ENCODE peak calls at places on chromosome 6, in ten cellular contexts. G is GM23248, K is foreskin keratinocyte, S is prostate gland, Y is heart right ventricle, N is aorta, H is endodermal cell, J is heart left ventricle, D is tibial nerve, U is H9. I is an unnamed sample. For H3K27me3, the result is how much of the 10 kb centered on the place peaks cover.

GRCh38 chr6:130760006-130760405 is 67.2 kb upstream of the SMLR1 start:
- DNase-seq in G (peak), K (peak), S (no peak), Y (no peak), N (no peak), H (peak), J (no peak), D (no peak), U (peak), I (no peak)

GRCh38 chr6:7323074-7323473 is 10.1 kb upstream of the SSR1 start:
- DNase-seq in G (no peak), K (no peak), S (no peak), Y (no peak), N (no peak), H (no peak), J (no peak), D (no peak), U (no peak), I (no peak)

GRCh38 chr6:25112207-25112874 is 166.8 kb upstream of the CARMIL1 start:
- DNase-seq in G (no peak), K (peak), S (peak), Y (no peak), N (no peak), H (no peak), J (no peak), D (no peak), U (no peak), I (no peak)

GRCh38 chr6:4210619-4211419 is 75.4 kb upstream of the ECI2 start:
- DNase-seq in G (peak), K (peak), S (peak), Y (peak), N (peak), H (peak), J (peak), D (peak), U (peak), I (peak)

GRCh38 chr6:108622601-108623335 is 62.1 kb downstream of the FOXO3 start:
- DNase-seq in G (peak), K (peak), S (no peak), Y (no peak), N (peak), H (no peak), J (peak), D (no peak), U (no peak), I (peak)

GRCh38 chr6:139029470-139030210 is 1.1 kb downstream of the ABRACL start:
- DNase-seq in G (peak), K (peak), S (peak), Y (peak), N (peak), H (peak), J (peak), D (peak), U (peak), I (peak)

GRCh38 chr6:85464722-85465150 is 14.9 kb downstream of the NT5E start:
- DNase-seq in G (peak), K (peak), S (no peak), Y (no peak), N (peak), H (peak), J (no peak), D (no peak), U (no peak), I (no peak)

GRCh38 chr6:157034433-157035230 is 257.5 kb downstream of the ARID1B start:
- DNase-seq in G (peak), K (no peak), S (no peak), Y (no peak), N (no peak), H (no peak), J (no peak), D (no peak), U (no peak), I (no peak)

GRCh38 chr6:110446405-110446804 is 30.0 kb downstream of the SLC22A16 start:
- DNase-seq in G (no peak), K (peak), S (no peak), Y (no peak), N (no peak), H (no peak), J (no peak), D (no peak), U (no peak), I (no peak)

GRCh38 chr6:165767228-165767627 is 104.2 kb upstream of the PDE10A start:
- DNase-seq in G (no peak), K (no peak), S (no peak), Y (no peak), N (no peak), H (no peak), J (no peak), D (no peak), U (no peak), I (no peak)

GRCh38 chr6:3916211-3916610 is 67.0 kb downstream of the FAM50B start:
- DNase-seq in G (no peak), K (no peak), S (no peak), Y (no peak), N (no peak), H (no peak), J (no peak), D (no peak), U (no peak), I (no peak)

GRCh38 chr6:17863971-17864754 is 123.3 kb downstream of the KIF13A start:
- DNase-seq in G (peak), K (peak), S (peak), Y (peak), N (peak), H (no peak), J (peak), D (no peak), U (no peak), I (no peak)

GRCh38 chr6:122428781-122429180 is 29.3 kb downstream of the HSF2 start:
- DNase-seq in G (no peak), K (no peak), S (no peak), Y (no peak), N (no peak), H (no peak), J (no peak), D (no peak), U (no peak), I (no peak)

GRCh38 chr6:163731215-163732013 is 316.9 kb downstream of the QKI start:
- DNase-seq in G (no peak), K (no peak), S (no peak), Y (no peak), N (no peak), H (no peak), J (no peak), D (no peak), U (no peak), I (no peak)

GRCh38 chr6:30113843-30114242 is 953 bp upstream of the TRIM31 start:
- DNase-seq in G (no peak), K (no peak), S (no peak), Y (no peak), N (no peak), H (no peak), J (no peak), D (no peak), U (no peak), I (no peak)

GRCh38 chr6:5617179-5617578 is 355.9 kb downstream of the FARS2 start:
- DNase-seq in G (no peak), K (no peak), S (no peak), Y (no peak), N (no peak), H (no peak), J (no peak), D (no peak), U (no peak), I (no peak)

GRCh38 chr6:157054531-157054979 is 268.8 kb downstream of the TMEM242 start:
- DNase-seq in G (no peak), K (no peak), S (no peak), Y (no peak), N (no peak), H (no peak), J (no peak), D (no peak), U (no peak), I (no peak)

GRCh38 chr6:140050232-140050995 is 676.0 kb upstream of the CITED2 start:
- DNase-seq in G (peak), K (no peak), S (no peak), Y (no peak), N (no peak), H (no peak), J (peak), D (no peak), U (no peak), I (no peak)

GRCh38 chr6:11367638-11368199 is 135.3 kb upstream of the NEDD9 start:
- DNase-seq in G (no peak), K (no peak), S (no peak), Y (no peak), N (no peak), H (peak), J (no peak), D (no peak), U (no peak), I (no peak)

GRCh38 chr6:150334790-150335783 is 33.7 kb upstream of the IYD start:
- DNase-seq in G (peak), K (peak), S (peak), Y (no peak), N (no peak), H (peak), J (no peak), D (no peak), U (peak), I (no peak)

GRCh38 chr6:4935486-4935885 is 68.4 kb downstream of the RPP40 start:
- DNase-seq in G (no peak), K (no peak), S (no peak), Y (no peak), N (peak), H (no peak), J (no peak), D (no peak), U (no peak), I (no peak)

GRCh38 chr6:153170511-153170910 is 39.4 kb upstream of the RGS17 start:
- DNase-seq in G (peak), K (peak), S (no peak), Y (no peak), N (no peak), H (no peak), J (no peak), D (no peak), U (no peak), I (no peak)

GRCh38 chr6:154901856-154902552 is 93.1 kb upstream of the TIAM2 start:
- DNase-seq in G (no peak), K (no peak), S (no peak), Y (no peak), N (no peak), H (no peak), J (no peak), D (no peak), U (no peak), I (no peak)

GRCh38 chr6:107561325-107561724 is 71.4 kb downstream of the SOBP start:
- DNase-seq in G (no peak), K (no peak), S (no peak), Y (peak), N (peak), H (no peak), J (peak), D (peak), U (no peak), I (peak)

GRCh38 chr6:138517635-138518034 is 18.3 kb upstream of the NHSL1 start:
- DNase-seq in G (peak), K (no peak), S (peak), Y (no peak), N (peak), H (peak), J (no peak), D (no peak), U (peak), I (no peak)

DNA sequence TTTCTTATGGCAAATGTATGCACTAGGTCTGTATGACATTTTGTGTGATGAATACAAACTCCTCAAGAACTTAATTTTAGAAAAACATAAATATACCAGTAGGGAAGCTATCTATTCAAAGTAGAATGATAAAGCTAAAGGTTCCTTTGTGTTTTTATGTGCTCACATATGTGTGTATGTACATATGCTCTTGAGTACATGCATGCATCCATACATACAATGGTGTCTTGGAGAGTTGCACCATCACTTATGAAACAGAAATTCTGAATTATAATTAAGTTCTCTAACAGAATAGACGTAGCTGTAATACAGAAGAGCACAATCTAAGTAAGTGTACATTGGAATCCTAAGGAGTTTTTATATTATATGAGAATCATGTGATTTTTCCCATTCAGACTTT is 2.3 kb downstream of the NKAIN2 start:
- DNase-seq in G (no peak), K (no peak), S (no peak), Y (no peak), N (no peak), H (no peak), J (no peak), D (no peak), U (no peak), I (no peak)
- H3K27me3 ChIP-seq in G (half or more), K (half or more), S (under half), Y (half or more), N (under half), H (half or more), J (under half), D (under half), U (under half), I (under half)

GRCh38 chr6:13908955-13909381 is 15.8 kb upstream of the RNF182 start:
- DNase-seq in G (peak), K (no peak), S (peak), Y (no peak), N (peak), H (peak), J (no peak), D (no peak), U (peak), I (no peak)
- H3K27me3 ChIP-seq in G (under half), K (under half), S (under half), Y (under half), N (under half), H (under half), J (under half), D (under half), U (under half), I (under half)

GRCh38 chr6:167125405-167125804 is 2.5 kb downstream of the CCR6 start:
- DNase-seq in G (no peak), K (no peak), S (no peak), Y (no peak), N (no peak), H (no peak), J (no peak), D (no peak), U (no peak), I (no peak)
- H3K27me3 ChIP-seq in G (under half), K (under half), S (under half), Y (under half), N (under half), H (under half), J (under half), D (under half), U (under half), I (under half)

GRCh38 chr6:133889557-133890301 is 816 bp downstream of the TCF21 start:
- DNase-seq in G (peak), K (no peak), S (no peak), Y (peak), N (peak), H (peak), J (peak), D (no peak), U (peak), I (no peak)

GRCh38 chr6:133893324-133893692 is 4.4 kb downstream of the TCF21 start:
- DNase-seq in G (no peak), K (no peak), S (no peak), Y (no peak), N (no peak), H (no peak), J (no peak), D (no peak), U (no peak), I (no peak)

GRCh38 chr6:133892444-133893323 is 3.8 kb downstream of the TCF21 start:
- DNase-seq in G (no peak), K (no peak), S (no peak), Y (peak), N (no peak), H (peak), J (no peak), D (no peak), U (peak), I (no peak)

GRCh38 chr6:133891814-133892443 is 3.0 kb downstream of the TCF21 start:
- DNase-seq in G (peak), K (no peak), S (no peak), Y (no peak), N (no peak), H (no peak), J (no peak), D (no peak), U (no peak), I (no peak)

DNA sequence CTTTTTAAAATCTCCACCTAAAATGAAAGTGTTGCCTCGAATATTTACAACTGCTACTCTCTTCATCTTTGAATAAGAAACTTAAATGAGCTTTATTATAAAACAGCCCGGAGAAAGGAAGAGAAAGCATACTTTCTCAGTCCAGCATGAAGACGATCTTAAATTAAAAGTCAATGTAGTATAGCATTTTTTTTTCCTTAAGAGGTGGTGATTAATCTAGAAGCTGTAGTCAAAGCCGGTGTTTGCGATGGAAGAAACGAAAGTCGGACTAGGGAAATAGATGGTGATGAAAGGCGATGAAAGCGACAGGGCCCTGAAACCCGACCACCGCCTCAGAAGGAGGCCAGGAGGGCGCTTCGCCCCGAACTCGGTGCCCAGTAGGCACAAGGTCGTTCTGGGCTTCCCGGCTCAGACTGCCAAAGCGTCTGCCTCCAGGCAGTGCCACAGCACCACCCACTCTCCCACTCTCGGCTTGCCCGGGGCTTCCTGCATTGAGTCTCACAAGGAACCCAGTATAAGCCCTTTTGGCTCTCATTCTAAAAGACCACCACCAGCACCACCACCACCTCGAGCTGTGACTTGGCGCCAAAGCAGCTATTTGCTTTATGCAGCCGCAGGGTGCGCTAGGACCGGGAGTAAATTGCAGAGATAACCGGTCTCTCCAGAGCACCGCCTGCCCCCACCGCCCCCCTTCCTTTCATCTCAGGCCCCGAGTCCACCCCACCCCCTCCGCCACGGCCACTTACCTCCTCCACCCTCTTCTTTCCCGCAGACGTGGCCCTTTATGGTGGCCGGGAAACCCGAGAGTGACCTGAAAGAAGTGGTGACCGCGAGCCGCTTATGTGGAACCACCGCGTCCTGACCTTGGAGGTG is 2.3 kb downstream of the TCF21 start:
- DNase-seq in G (peak), K (peak), S (no peak), Y (peak), N (peak), H (peak), J (no peak), D (no peak), U (peak), I (no peak)
- H3K27me3 ChIP-seq in G (half or more), K (half or more), S (under half), Y (half or more), N (under half), H (half or more), J (half or more), D (half or more), U (half or more), I (half or more)

DNA sequence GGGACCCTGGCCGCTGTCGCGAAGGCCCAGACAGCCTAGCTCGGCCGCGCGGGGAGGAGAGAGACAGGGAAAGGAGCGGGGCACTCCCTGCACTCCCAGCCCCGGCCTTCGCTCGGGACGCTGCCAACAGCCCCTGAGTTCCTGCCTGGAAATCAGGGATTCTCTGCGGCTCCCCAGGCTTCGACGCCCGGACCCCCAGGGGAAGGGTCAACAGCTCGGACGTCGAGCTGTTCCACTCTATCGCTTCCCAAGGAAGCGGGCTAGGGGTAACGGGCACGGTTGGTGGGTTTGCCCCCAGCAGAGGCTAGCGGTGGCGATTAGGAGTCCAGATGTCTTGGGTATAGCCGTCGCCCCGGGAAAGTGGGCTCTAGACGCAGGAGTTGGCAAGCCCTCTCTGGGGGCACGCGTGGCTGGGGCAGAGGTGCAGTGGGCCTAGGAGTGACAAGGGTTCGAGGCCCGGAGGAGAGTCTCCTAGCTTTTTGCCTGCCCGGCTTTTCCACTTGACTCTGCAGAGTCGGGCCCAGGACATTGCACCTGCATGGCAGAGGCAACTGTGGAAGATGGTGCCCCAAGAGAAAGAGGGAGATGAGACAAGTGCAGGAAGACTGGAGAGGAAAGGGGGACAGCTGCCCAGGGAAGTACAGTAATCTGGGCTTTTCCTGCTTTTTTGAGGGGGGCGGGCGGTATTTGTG is 8.3 kb downstream of the POU3F2 start:
- DNase-seq in G (no peak), K (no peak), S (no peak), Y (no peak), N (no peak), H (peak), J (no peak), D (no peak), U (peak), I (no peak)
- H3K27me3 ChIP-seq in G (half or more), K (half or more), S (half or more), Y (half or more), N (under half), H (half or more), J (half or more), D (half or more), U (half or more), I (half or more)

GRCh38 chr6:125534430-125535263 is 214.8 kb upstream of the HEY2 start:
- DNase-seq in G (no peak), K (no peak), S (no peak), Y (no peak), N (no peak), H (no peak), J (no peak), D (no peak), U (no peak), I (no peak)

GRCh38 chr6:125537090-125537489 is 212.3 kb upstream of the HEY2 start:
- DNase-seq in G (no peak), K (no peak), S (no peak), Y (no peak), N (no peak), H (no peak), J (peak), D (no peak), U (no peak), I (no peak)

GRCh38 chr6:125528614-125529013 is 220.8 kb upstream of the HEY2 start:
- DNase-seq in G (no peak), K (no peak), S (no peak), Y (no peak), N (no peak), H (peak), J (no peak), D (no peak), U (peak), I (no peak)

GRCh38 chr6:125529061-125529460 is 220.4 kb upstream of the HEY2 start:
- DNase-seq in G (no peak), K (no peak), S (no peak), Y (no peak), N (no peak), H (peak), J (no peak), D (no peak), U (no peak), I (no peak)

GRCh38 chr6:125533710-125534397 is 215.6 kb upstream of the HEY2 start:
- DNase-seq in G (no peak), K (no peak), S (no peak), Y (no peak), N (peak), H (peak), J (no peak), D (no peak), U (peak), I (no peak)
- H3K27me3 ChIP-seq in G (under half), K (half or more), S (under half), Y (under half), N (under half), H (under half), J (under half), D (under half), U (under half), I (under half)

DNA sequence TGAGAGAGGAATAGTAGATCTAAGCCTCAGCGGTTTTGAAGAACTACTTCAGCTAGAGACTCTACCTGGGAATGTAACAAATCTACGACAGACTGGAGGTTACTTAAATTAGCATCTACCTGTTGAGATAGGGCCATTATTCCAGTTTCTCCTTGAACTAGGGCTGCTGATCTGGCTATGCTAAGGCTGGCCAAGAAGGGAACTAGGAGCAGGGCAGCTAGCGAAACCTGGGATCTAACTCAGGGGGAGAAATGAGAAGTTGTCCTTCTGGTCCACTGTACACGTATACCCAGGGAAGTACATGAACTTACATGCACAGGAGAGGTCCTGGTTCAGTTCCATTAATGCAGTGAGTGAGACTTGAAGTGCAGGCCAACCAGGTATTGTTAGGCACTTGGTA is 156.7 kb downstream of the TRIM27 start:
- DNase-seq in G (no peak), K (no peak), S (no peak), Y (no peak), N (no peak), H (no peak), J (no peak), D (no peak), U (no peak), I (no peak)
- H3K27me3 ChIP-seq in G (half or more), K (half or more), S (under half), Y (half or more), N (under half), H (half or more), J (half or more), D (half or more), U (half or more), I (under half)